ENCODE peak calls at places on chromosomes 7 and 10, in five cellular contexts. One of them, this sample, is unnamed.

GRCh38 chr7:47508389-47509380 is 73.2 kb downstream of the TNS3 start:
- DNase-seq in IMR-90: peak
- DNase-seq in mesendoderm: peak
- DNase-seq in H9: no peak
- DNase-seq in neuronal stem cell: no peak
- DNase-seq in this sample: peak

GRCh38 chr10:117896517-117896916 is 150.2 kb downstream of the RAB11FIP2 start:
- DNase-seq in IMR-90: no peak
- DNase-seq in mesendoderm: no peak
- DNase-seq in H9: no peak
- DNase-seq in neuronal stem cell: no peak
- DNase-seq in this sample: no peak

GRCh38 chr10:58743466-58744115 is 230.9 kb downstream of the BICC1 start:
- DNase-seq in IMR-90: peak
- DNase-seq in mesendoderm: peak
- DNase-seq in H9: no peak
- DNase-seq in neuronal stem cell: peak
- DNase-seq in this sample: peak

GRCh38 chr10:93813507-93814465 is 56.0 kb downstream of the LGI1 start:
- DNase-seq in IMR-90: peak
- DNase-seq in mesendoderm: peak
- DNase-seq in H9: peak
- DNase-seq in neuronal stem cell: no peak
- DNase-seq in this sample: peak

GRCh38 chr10:3811331-3811870 is 26.4 kb upstream of the KLF6 start:
- DNase-seq in IMR-90: peak
- DNase-seq in mesendoderm: no peak
- DNase-seq in H9: no peak
- DNase-seq in neuronal stem cell: no peak
- DNase-seq in this sample: peak

GRCh38 chr10:124703372-124703771 is 40.8 kb downstream of the FAM53B start:
- DNase-seq in IMR-90: no peak
- DNase-seq in mesendoderm: no peak
- DNase-seq in H9: no peak
- DNase-seq in neuronal stem cell: no peak
- DNase-seq in this sample: no peak

GRCh38 chr10:104122273-104123107 is 519 bp downstream of the SFR1 start:
- DNase-seq in IMR-90: peak
- DNase-seq in mesendoderm: no peak
- DNase-seq in H9: no peak
- DNase-seq in neuronal stem cell: no peak
- DNase-seq in this sample: peak

GRCh38 chr7:82805527-82805960 is 357.1 kb downstream of the PCLO start:
- DNase-seq in IMR-90: peak
- DNase-seq in mesendoderm: peak
- DNase-seq in H9: no peak
- DNase-seq in neuronal stem cell: no peak
- DNase-seq in this sample: no peak

GRCh38 chr10:130396044-130396443 is 259.9 kb downstream of the GLRX3 start:
- DNase-seq in IMR-90: no peak
- DNase-seq in mesendoderm: no peak
- DNase-seq in H9: peak
- DNase-seq in neuronal stem cell: no peak
- DNase-seq in this sample: no peak

GRCh38 chr10:104299031-104299904 is 30.3 kb downstream of the GSTO2 start:
- DNase-seq in IMR-90: peak
- DNase-seq in mesendoderm: no peak
- DNase-seq in H9: no peak
- DNase-seq in neuronal stem cell: no peak
- DNase-seq in this sample: peak

GRCh38 chr10:72834183-72834825 is 59.2 kb upstream of the OIT3 start:
- DNase-seq in IMR-90: peak
- DNase-seq in mesendoderm: peak
- DNase-seq in H9: no peak
- DNase-seq in neuronal stem cell: peak
- DNase-seq in this sample: peak

GRCh38 chr7:106314875-106315274 is 30.1 kb upstream of the NAMPT start:
- DNase-seq in IMR-90: no peak
- DNase-seq in mesendoderm: no peak
- DNase-seq in H9: no peak
- DNase-seq in neuronal stem cell: no peak
- DNase-seq in this sample: no peak

GRCh38 chr7:100561491-100562194 is 12.1 kb downstream of the SAP25 start:
- DNase-seq in IMR-90: no peak
- DNase-seq in mesendoderm: no peak
- DNase-seq in H9: no peak
- DNase-seq in neuronal stem cell: no peak
- DNase-seq in this sample: peak

GRCh38 chr7:101862280-101863220 is 45.1 kb downstream of the CUX1 start:
- DNase-seq in IMR-90: peak
- DNase-seq in mesendoderm: peak
- DNase-seq in H9: no peak
- DNase-seq in neuronal stem cell: no peak
- DNase-seq in this sample: no peak

GRCh38 chr7:93623816-93624215 is 49.3 kb upstream of the CALCR start:
- DNase-seq in IMR-90: no peak
- DNase-seq in mesendoderm: no peak
- DNase-seq in H9: no peak
- DNase-seq in neuronal stem cell: no peak
- DNase-seq in this sample: no peak

GRCh38 chr7:28623863-28624262 is 211.5 kb downstream of the CREB5 start:
- DNase-seq in IMR-90: no peak
- DNase-seq in mesendoderm: peak
- DNase-seq in H9: no peak
- DNase-seq in neuronal stem cell: no peak
- DNase-seq in this sample: peak

GRCh38 chr7:6271091-6271658 is 1.2 kb downstream of the CYTH3 start:
- DNase-seq in IMR-90: peak
- DNase-seq in mesendoderm: no peak
- DNase-seq in H9: peak
- DNase-seq in neuronal stem cell: no peak
- DNase-seq in this sample: no peak

GRCh38 chr7:113763226-113763625 is 155.6 kb downstream of the PPP1R3A start:
- DNase-seq in IMR-90: no peak
- DNase-seq in mesendoderm: no peak
- DNase-seq in H9: no peak
- DNase-seq in neuronal stem cell: no peak
- DNase-seq in this sample: no peak

GRCh38 chr10:3716093-3716492 is 68.9 kb downstream of the KLF6 start:
- DNase-seq in IMR-90: peak
- DNase-seq in mesendoderm: no peak
- DNase-seq in H9: no peak
- DNase-seq in neuronal stem cell: no peak
- DNase-seq in this sample: no peak

GRCh38 chr7:117018713-117019112 is 65.4 kb downstream of the ST7 start:
- DNase-seq in IMR-90: no peak
- DNase-seq in mesendoderm: no peak
- DNase-seq in H9: no peak
- DNase-seq in neuronal stem cell: no peak
- DNase-seq in this sample: no peak

GRCh38 chr7:117020605-117021002 is 67.3 kb downstream of the ST7 start:
- DNase-seq in IMR-90: no peak
- DNase-seq in mesendoderm: peak
- DNase-seq in H9: no peak
- DNase-seq in neuronal stem cell: peak
- DNase-seq in this sample: no peak

GRCh38 chr7:117019287-117019686 is 66.0 kb downstream of the ST7 start:
- DNase-seq in IMR-90: no peak
- DNase-seq in mesendoderm: no peak
- DNase-seq in H9: no peak
- DNase-seq in neuronal stem cell: no peak
- DNase-seq in this sample: peak

GRCh38 chr7:117021366-117021765 is 68.1 kb downstream of the ST7 start:
- DNase-seq in IMR-90: no peak
- DNase-seq in mesendoderm: no peak
- DNase-seq in H9: no peak
- DNase-seq in neuronal stem cell: no peak
- DNase-seq in this sample: no peak

GRCh38 chr7:117019786-117020604 is 66.7 kb downstream of the ST7 start:
- DNase-seq in IMR-90: peak
- DNase-seq in mesendoderm: peak
- DNase-seq in H9: peak
- DNase-seq in neuronal stem cell: peak
- DNase-seq in this sample: peak
- H4K8ac ChIP-seq in IMR-90: no peak
- H4K8ac ChIP-seq in mesendoderm: no peak
- H4K8ac ChIP-seq in H9: no peak
- H4K8ac ChIP-seq in neuronal stem cell: no peak
- H4K8ac ChIP-seq in this sample: no peak

GRCh38 chr10:114260366-114260765 is 21.3 kb downstream of the VWA2 start:
- DNase-seq in IMR-90: no peak
- DNase-seq in mesendoderm: no peak
- DNase-seq in H9: no peak
- DNase-seq in neuronal stem cell: no peak
- DNase-seq in this sample: no peak
- H3K4ac ChIP-seq in IMR-90: peak
- H3K4ac ChIP-seq in mesendoderm: no peak
- H3K4ac ChIP-seq in H9: no peak
- H3K4ac ChIP-seq in neuronal stem cell: no peak
- H3K4ac ChIP-seq in this sample: no peak

GRCh38 chr10:46556515-46557318 is at the start of gene GPRIN2:
- DNase-seq in IMR-90: no peak
- DNase-seq in mesendoderm: peak
- DNase-seq in H9: peak
- DNase-seq in neuronal stem cell: peak
- DNase-seq in this sample: no peak
- H2BK120ac ChIP-seq in IMR-90: no peak
- H2BK120ac ChIP-seq in mesendoderm: no peak
- H2BK120ac ChIP-seq in H9: no peak
- H2BK120ac ChIP-seq in neuronal stem cell: peak
- H2BK120ac ChIP-seq in this sample: no peak

GRCh38 chr7:1262441-1262840 is 29.8 kb downstream of the UNCX start:
- DNase-seq in IMR-90: no peak
- DNase-seq in mesendoderm: no peak
- DNase-seq in H9: no peak
- DNase-seq in neuronal stem cell: no peak
- DNase-seq in this sample: no peak

GRCh38 chr7:1264345-1265280 is 31.9 kb downstream of the UNCX start:
- DNase-seq in IMR-90: no peak
- DNase-seq in mesendoderm: no peak
- DNase-seq in H9: no peak
- DNase-seq in neuronal stem cell: no peak
- DNase-seq in this sample: no peak

GRCh38 chr7:1267016-1267900 is 34.6 kb downstream of the UNCX start:
- DNase-seq in IMR-90: no peak
- DNase-seq in mesendoderm: no peak
- DNase-seq in H9: no peak
- DNase-seq in neuronal stem cell: no peak
- DNase-seq in this sample: no peak

GRCh38 chr7:1260236-1260635 is 27.6 kb downstream of the UNCX start:
- DNase-seq in IMR-90: no peak
- DNase-seq in mesendoderm: no peak
- DNase-seq in H9: no peak
- DNase-seq in neuronal stem cell: no peak
- DNase-seq in this sample: no peak

DNA sequence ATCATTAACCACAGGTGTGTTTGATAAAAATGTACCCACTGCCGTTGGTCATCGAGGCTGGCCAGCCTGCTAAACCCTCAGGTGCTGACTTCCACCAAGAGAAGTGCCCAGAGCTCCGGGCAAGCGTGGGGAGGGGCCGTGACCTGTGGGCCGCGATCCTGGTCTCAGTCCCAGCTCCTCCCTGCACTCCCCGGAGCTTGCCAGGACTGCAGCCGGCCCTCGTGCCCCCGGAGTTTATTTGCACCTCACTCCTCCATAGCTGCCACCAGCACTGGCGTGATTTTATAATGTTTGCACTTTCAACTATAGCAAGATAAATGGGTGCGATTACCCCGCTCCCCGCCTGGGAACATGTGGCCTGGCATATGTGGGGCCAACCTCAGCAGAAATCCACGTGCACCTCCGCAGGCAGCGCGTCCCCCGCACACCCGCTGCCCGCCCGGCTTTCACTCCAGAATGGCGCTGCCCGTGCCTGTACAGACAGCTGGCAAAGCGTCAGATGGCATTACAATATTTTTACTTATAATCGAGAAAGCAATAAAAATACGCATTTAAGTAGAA is 30.8 kb downstream of the UNCX start:
- DNase-seq in IMR-90: no peak
- DNase-seq in mesendoderm: no peak
- DNase-seq in H9: no peak
- DNase-seq in neuronal stem cell: no peak
- DNase-seq in this sample: no peak
- H4K8ac ChIP-seq in IMR-90: no peak
- H4K8ac ChIP-seq in mesendoderm: no peak
- H4K8ac ChIP-seq in H9: no peak
- H4K8ac ChIP-seq in neuronal stem cell: no peak
- H4K8ac ChIP-seq in this sample: no peak

GRCh38 chr10:70354566-70355233 is 27.7 kb downstream of the LRRC20 start:
- DNase-seq in IMR-90: no peak
- DNase-seq in mesendoderm: no peak
- DNase-seq in H9: no peak
- DNase-seq in neuronal stem cell: no peak
- DNase-seq in this sample: no peak
- H3K4ac ChIP-seq in IMR-90: peak
- H3K4ac ChIP-seq in mesendoderm: no peak
- H3K4ac ChIP-seq in H9: no peak
- H3K4ac ChIP-seq in neuronal stem cell: no peak
- H3K4ac ChIP-seq in this sample: no peak